ENCODE peak calls at places on chromosomes 11 and 22, in seven cellular contexts. O is activated T-helper 1 cell treated with Interleukin-2 at 50 U/mL for 16 hours; I is dorsolateral prefrontal cortex; F is Ammon's horn; J is activated CD4-positive, CD25-positive, alpha-beta regulatory T cell treated with anti-CD3 and anti-CD28 coated beads, Interleukin-2, amount 50 U/mL, for 72 hours; L is sigmoid colon; N is H7. U is an unnamed sample.

GRCh38 chr11:17010851-17011420 is 3.3 kb downstream of the PLEKHA7 start:
- DNase-seq in I (no peak), J (no peak), O (no peak), N (peak), L (peak), F (no peak), U (no peak)

GRCh38 chr22:22834783-22835182 is 52.8 kb upstream of the IGLL5 start:
- DNase-seq in F (no peak), N (no peak), L (no peak), O (no peak), I (no peak), J (no peak), U (no peak)

GRCh38 chr22:47851586-47851985 is 1089.1 kb downstream of the TBC1D22A start:
- DNase-seq in I (no peak), N (no peak), O (no peak), L (no peak), F (no peak), J (no peak), U (no peak)

GRCh38 chr11:40281055-40281580 is 1178.3 kb downstream of the LRRC4C start:
- DNase-seq in F (peak), L (no peak), J (no peak), I (no peak), N (no peak), O (no peak), U (peak)

GRCh38 chr22:37430941-37431340 is 3.7 kb upstream of the ELFN2 start:
- DNase-seq in F (no peak), L (no peak), O (no peak), I (no peak), J (no peak), N (no peak), U (no peak)

GRCh38 chr11:88327462-88328143 is 9.9 kb downstream of the CTSC start:
- DNase-seq in O (no peak), L (no peak), J (no peak), N (no peak), F (no peak), I (no peak), U (no peak)

GRCh38 chr11:62472063-62472884 is 53.4 kb downstream of the SCGB1A1 start:
- DNase-seq in L (peak), J (no peak), O (no peak), N (no peak), F (no peak), I (no peak), U (no peak)

GRCh38 chr11:64711944-64712306 is 11.1 kb downstream of the NRXN2 start:
- DNase-seq in F (no peak), N (peak), L (no peak), I (no peak), O (no peak), J (no peak), U (no peak)

GRCh38 chr22:24775769-24776492 is 1.4 kb upstream of the PIWIL3 start:
- DNase-seq in L (no peak), O (no peak), J (no peak), N (no peak), F (no peak), I (no peak), U (no peak)